ENCODE peak calls at places on chromosomes 16 and 17, in eight cellular contexts. C is NCI-H510A treated with DMSO at 0.1 percent for 48 hours; M is stimulated activated CD4-positive, alpha-beta T cell treated with anti-CD3 and anti-CD28 coated beads, Interleukin-1b, Interleukin-23, amount 100 ng/mL, for 1 hour; X is AG09319; Z is activated naive CD4-positive, alpha-beta T cell treated with anti-CD3 and anti-CD28 coated beads for 36 hours; R is GM19239; Y is HFFc6; H is caudate nucleus. W is an unnamed sample.

GRCh38 chr17:40291311-40291710 is 3.6 kb downstream of the CDC6 start:
- DNase-seq in C (no peak), M (no peak), X (no peak), Z (no peak), R (no peak), Y (no peak), H (no peak), W (no peak)

GRCh38 chr16:48003226-48003907 is 152.4 kb downstream of the ABCC12 start:
- DNase-seq in C (no peak), M (no peak), X (no peak), Z (no peak), R (no peak), Y (no peak), H (no peak), W (no peak)

GRCh38 chr16:54374136-54374535 is 87.5 kb upstream of the IRX3 start:
- DNase-seq in C (no peak), M (no peak), X (no peak), Z (no peak), R (no peak), Y (peak; percentile 33), H (no peak), W (no peak)

GRCh38 chr17:58402679-58403078 is 14.7 kb downstream of the RNF43 start:
- DNase-seq in C (no peak), M (no peak), X (no peak), Z (no peak), R (no peak), Y (no peak), H (no peak), W (no peak)

GRCh38 chr17:78546476-78546875 is 30.7 kb downstream of the DNAH17 start:
- DNase-seq in C (no peak), M (no peak), X (no peak), Z (no peak), R (no peak), Y (no peak), H (no peak), W (no peak)

GRCh38 chr17:6061290-6061689 is 8.9 kb upstream of the WSCD1 start:
- DNase-seq in C (no peak), M (no peak), X (peak; percentile 40), Z (no peak), R (no peak), Y (peak; percentile 62), H (no peak), W (no peak)

GRCh38 chr17:11389583-11389982 is 148.6 kb downstream of the SHISA6 start:
- DNase-seq in C (no peak), M (no peak), X (no peak), Z (no peak), R (no peak), Y (no peak), H (no peak), W (no peak)

GRCh38 chr17:64448665-64449512 is at the start of gene MILR1:
- DNase-seq in C (no peak), M (no peak), X (peak; percentile 51), Z (no peak), R (peak; percentile 27), Y (peak; percentile 55), H (no peak), W (no peak)

GRCh38 chr17:21375757-21376584 is at the start of gene KCNJ12:
- DNase-seq in C (no peak), M (no peak), X (no peak), Z (no peak), R (no peak), Y (no peak), H (peak; percentile 3), W (no peak)

GRCh38 chr17:42120161-42121065 is 754 bp downstream of the KAT2A start:
- DNase-seq in C (no peak), M (no peak), X (no peak), Z (no peak), R (no peak), Y (no peak), H (no peak), W (no peak)

GRCh38 chr17:81432873-81433451 is 37.7 kb downstream of the BAHCC1 start:
- DNase-seq in C (peak; percentile 18), M (no peak), X (no peak), Z (no peak), R (no peak), Y (no peak), H (no peak), W (no peak)

GRCh38 chr17:44308320-44308818 is at the start of gene RUNDC3A:
- DNase-seq in C (peak; percentile 83), M (peak; percentile 68), X (peak; percentile 45), Z (peak; percentile 84), R (peak; percentile 88), Y (peak; percentile 25), H (peak; percentile 92), W (peak; percentile 79)

GRCh38 chr17:228223-228615 is 46.8 kb upstream of the DOC2B start:
- DNase-seq in C (no peak), M (no peak), X (no peak), Z (no peak), R (no peak), Y (no peak), H (no peak), W (no peak)

W was measured in GM18507.